ENCODE peak calls at places on chromosomes 5 and 9, in seven cellular contexts. H, L, Q, S, D, U and R are unnamed samples.

GRCh38 chr5:7976411-7977190 is 107.7 kb downstream of the MTRR start:
- DNase-seq in Q (peak), L (no peak), U (no peak), S (no peak), H (no peak), D (no peak), R (no peak)

GRCh38 chr9:72442212-72442607 is 77.2 kb upstream of the ZFAND5 start:
- DNase-seq in U (no peak), D (no peak), Q (peak), L (peak), S (peak), H (no peak), R (no peak)

GRCh38 chr9:99181621-99182020 is 40.1 kb downstream of the ALG2 start:
- DNase-seq in Q (peak), H (peak), U (no peak), D (no peak), S (no peak), L (peak), R (peak)

GRCh38 chr9:93303258-93303771 is 119.4 kb downstream of the WNK2 start:
- DNase-seq in L (no peak), D (no peak), Q (no peak), U (no peak), H (no peak), S (no peak), R (no peak)

GRCh38 chr5:149605998-149606721 is 24.9 kb downstream of the ARHGEF37 start:
- DNase-seq in U (no peak), L (peak), D (no peak), H (peak), Q (peak), S (peak), R (no peak)

GRCh38 chr9:113578877-113579269 is 115.3 kb downstream of the RGS3 start:
- DNase-seq in Q (peak), S (peak), H (peak), L (peak), U (no peak), D (no peak), R (peak)

GRCh38 chr5:174573210-174574014 is 151.0 kb upstream of the MSX2 start:
- DNase-seq in L (no peak), H (no peak), U (no peak), D (no peak), Q (no peak), S (no peak), R (no peak)

GRCh38 chr9:109468927-109469326 is 29.2 kb downstream of the PTPN3 start:
- DNase-seq in L (no peak), U (no peak), D (no peak), S (no peak), H (no peak), Q (no peak), R (no peak)

GRCh38 chr5:65874241-65874640 is 52.1 kb upstream of the ERBIN start:
- DNase-seq in H (no peak), U (no peak), S (no peak), Q (peak), L (no peak), D (no peak), R (no peak)

GRCh38 chr9:90936380-90936779 is 134.8 kb downstream of the SYK start:
- DNase-seq in D (no peak), H (no peak), U (no peak), S (no peak), L (peak), Q (peak), R (no peak)

GRCh38 chr5:141708016-141708415 is 26.0 kb upstream of the ARAP3 start:
- DNase-seq in L (no peak), U (no peak), S (no peak), H (no peak), Q (no peak), D (no peak), R (no peak)

GRCh38 chr9:92680166-92681119 is 10.5 kb upstream of the IPPK start:
- DNase-seq in H (no peak), Q (no peak), S (no peak), D (no peak), L (no peak), U (no peak), R (no peak)

GRCh38 chr5:172101547-172102225 is 86.3 kb downstream of the STK10 start:
- DNase-seq in S (no peak), L (no peak), D (no peak), Q (no peak), H (no peak), U (no peak), R (no peak)

GRCh38 chr9:4058931-4059330 is 240.9 kb downstream of the GLIS3 start:
- DNase-seq in Q (no peak), S (no peak), L (no peak), H (no peak), U (no peak), D (no peak), R (no peak)

GRCh38 chr9:113482991-113483675 is 19.6 kb downstream of the RGS3 start:
- DNase-seq in S (no peak), D (no peak), Q (no peak), H (no peak), L (no peak), U (no peak), R (no peak)

GRCh38 chr5:80959768-80960442 is at the start of gene RASGRF2:
- DNase-seq in S (peak), L (peak), U (no peak), D (peak), H (no peak), Q (peak), R (peak)

GRCh38 chr5:67021031-67021430 is 175.6 kb downstream of the CD180 start:
- DNase-seq in D (no peak), L (no peak), U (no peak), S (no peak), H (no peak), Q (no peak), R (no peak)

GRCh38 chr5:124670672-124671592 is 75.5 kb downstream of the ZNF608 start:
- DNase-seq in Q (no peak), H (no peak), D (no peak), S (no peak), L (no peak), U (no peak), R (no peak)

GRCh38 chr5:96902876-96903275 is 26.6 kb downstream of the ERAP2 start:
- DNase-seq in S (no peak), U (no peak), Q (no peak), L (no peak), H (no peak), D (no peak), R (no peak)

GRCh38 chr9:100351508-100351907 is 1.2 kb downstream of the TEX10 start:
- DNase-seq in H (no peak), D (no peak), U (no peak), Q (no peak), S (no peak), L (no peak), R (no peak)

GRCh38 chr9:87193925-87194380 is 246.6 kb upstream of the GAS1 start:
- DNase-seq in L (peak), Q (peak), D (no peak), S (no peak), U (no peak), H (no peak), R (no peak)

GRCh38 chr5:149641000-149641576 is 59.8 kb downstream of the ARHGEF37 start:
- DNase-seq in U (no peak), S (peak), H (no peak), L (peak), D (peak), Q (peak), R (no peak)

GRCh38 chr5:143569213-143569663 is 165.8 kb upstream of the NR3C1 start:
- DNase-seq in H (no peak), Q (peak), D (peak), L (no peak), U (no peak), S (no peak), R (no peak)

GRCh38 chr9:10525972-10526371 is 86.8 kb downstream of the PTPRD start:
- DNase-seq in Q (no peak), L (no peak), D (no peak), U (no peak), S (no peak), H (peak), R (no peak)

GRCh38 chr5:122726990-122727616 is 47.8 kb upstream of the SNX2 start:
- DNase-seq in U (peak), S (peak), D (no peak), L (peak), H (no peak), Q (peak), R (no peak)

GRCh38 chr9:84001621-84002020 is 21.0 kb downstream of the RMI1 start:
- DNase-seq in S (no peak), Q (no peak), U (no peak), L (no peak), H (no peak), D (no peak), R (no peak)

GRCh38 chr9:127950513-127951210 is 13.0 kb upstream of the DPM2 start:
- DNase-seq in L (no peak), H (no peak), S (no peak), Q (no peak), D (peak), U (no peak), R (no peak)

GRCh38 chr9:16710888-16711287 is 159.6 kb downstream of the BNC2 start:
- DNase-seq in Q (no peak), D (no peak), S (no peak), H (no peak), U (no peak), L (no peak), R (no peak)

GRCh38 chr9:29514336-29514735 is 1941.1 kb upstream of the C9orf72 start:
- DNase-seq in H (no peak), D (no peak), L (no peak), U (no peak), Q (no peak), S (no peak), R (no peak)

GRCh38 chr5:142777858-142778257 is 7.7 kb downstream of the ARHGAP26 start:
- DNase-seq in Q (no peak), H (no peak), L (no peak), U (no peak), D (no peak), S (no peak), R (peak)

GRCh38 chr5:158135682-158136176 is 276.8 kb upstream of the CLINT1 start:
- DNase-seq in S (no peak), H (no peak), L (no peak), D (no peak), U (no peak), Q (no peak), R (no peak)